ENCODE peak calls at places on chromosome 4, in four cellular contexts. One of them, this sample, is unnamed.

GRCh38 chr4:123602007-123602406 is 205.4 kb downstream of the SPRY1 start:
- DNase-seq in H7: no peak
- DNase-seq in mucosa of gallbladder: no peak
- DNase-seq in pancreas: no peak
- DNase-seq in this sample: no peak

GRCh38 chr4:156837625-156838345 is 133.8 kb downstream of the PDGFC start:
- DNase-seq in H7: no peak
- DNase-seq in pancreas: no peak
- DNase-seq in mucosa of gallbladder: no peak
- DNase-seq in this sample: no peak

GRCh38 chr4:118867311-118868067 is 21.2 kb upstream of the SYNPO2 start:
- DNase-seq in mucosa of gallbladder: no peak
- DNase-seq in pancreas: no peak
- DNase-seq in H7: no peak
- DNase-seq in this sample: no peak

GRCh38 chr4:40736910-40737309 is 12.8 kb upstream of the NSUN7 start:
- DNase-seq in H7: peak; percentile 19
- DNase-seq in pancreas: no peak
- DNase-seq in mucosa of gallbladder: no peak
- DNase-seq in this sample: no peak

GRCh38 chr4:48247142-48247877 is 22.3 kb downstream of the TEC start:
- DNase-seq in mucosa of gallbladder: no peak
- DNase-seq in H7: no peak
- DNase-seq in pancreas: no peak
- DNase-seq in this sample: no peak

GRCh38 chr4:74840931-74841330 is 46.6 kb upstream of the BTC start:
- DNase-seq in mucosa of gallbladder: no peak
- DNase-seq in pancreas: no peak
- DNase-seq in H7: no peak
- DNase-seq in this sample: no peak

GRCh38 chr4:154076921-154077320 is 288.0 kb upstream of the SFRP2 start:
- DNase-seq in H7: no peak
- DNase-seq in mucosa of gallbladder: no peak
- DNase-seq in pancreas: no peak
- DNase-seq in this sample: no peak

GRCh38 chr4:36316544-36317082 is 35.2 kb downstream of the DTHD1 start:
- DNase-seq in pancreas: no peak
- DNase-seq in mucosa of gallbladder: no peak
- DNase-seq in H7: no peak
- DNase-seq in this sample: no peak

GRCh38 chr4:128810871-128811570 is 1.5 kb downstream of the JADE1 start:
- DNase-seq in mucosa of gallbladder: peak; percentile 82
- DNase-seq in pancreas: peak; percentile 95
- DNase-seq in H7: peak; percentile 93
- DNase-seq in this sample: peak; percentile 85

GRCh38 chr4:138938371-138938699 is 77.2 kb upstream of the NOCT start:
- DNase-seq in mucosa of gallbladder: no peak
- DNase-seq in pancreas: no peak
- DNase-seq in H7: peak; percentile 43
- DNase-seq in this sample: no peak

GRCh38 chr4:177339794-177340374 is 30.2 kb downstream of the NEIL3 start:
- DNase-seq in mucosa of gallbladder: no peak
- DNase-seq in pancreas: no peak
- DNase-seq in H7: peak; percentile 18
- DNase-seq in this sample: no peak

GRCh38 chr4:28948501-28948900 is 1771.7 kb upstream of the PCDH7 start:
- DNase-seq in pancreas: no peak
- DNase-seq in mucosa of gallbladder: no peak
- DNase-seq in H7: no peak
- DNase-seq in this sample: no peak

GRCh38 chr4:88196523-88197185 is 38.2 kb upstream of the ABCG2 start:
- DNase-seq in mucosa of gallbladder: no peak
- DNase-seq in H7: no peak
- DNase-seq in pancreas: no peak
- DNase-seq in this sample: no peak

GRCh38 chr4:39319678-39320077 is 46.5 kb downstream of the RFC1 start:
- DNase-seq in H7: no peak
- DNase-seq in mucosa of gallbladder: no peak
- DNase-seq in pancreas: no peak
- DNase-seq in this sample: peak; percentile 11

GRCh38 chr4:63505714-63506460 is 903.4 kb downstream of the TECRL start:
- DNase-seq in H7: no peak
- DNase-seq in mucosa of gallbladder: no peak
- DNase-seq in pancreas: peak; percentile 6
- DNase-seq in this sample: no peak

GRCh38 chr4:1571986-1572385 is 112.1 kb downstream of the FAM53A start:
- DNase-seq in pancreas: peak; percentile 29
- DNase-seq in mucosa of gallbladder: no peak
- DNase-seq in H7: peak; percentile 85
- DNase-seq in this sample: no peak

GRCh38 chr4:53929311-53929710 is 135.1 kb downstream of the CHIC2 start:
- DNase-seq in mucosa of gallbladder: no peak
- DNase-seq in H7: no peak
- DNase-seq in pancreas: no peak
- DNase-seq in this sample: no peak

GRCh38 chr4:182916483-182917181 is 554 bp downstream of the DCTD start:
- DNase-seq in H7: no peak
- DNase-seq in pancreas: no peak
- DNase-seq in mucosa of gallbladder: peak; percentile 33
- DNase-seq in this sample: peak; percentile 32

GRCh38 chr4:181645489-181645888 is 597.7 kb upstream of the TENM3 start:
- DNase-seq in mucosa of gallbladder: no peak
- DNase-seq in pancreas: no peak
- DNase-seq in H7: no peak
- DNase-seq in this sample: no peak

GRCh38 chr4:38769441-38770210 is 13.2 kb downstream of the TLR10 start:
- DNase-seq in pancreas: no peak
- DNase-seq in H7: no peak
- DNase-seq in mucosa of gallbladder: no peak
- DNase-seq in this sample: no peak

GRCh38 chr4:72314869-72315268 is 254.2 kb downstream of the ADAMTS3 start:
- DNase-seq in pancreas: no peak
- DNase-seq in mucosa of gallbladder: peak; percentile 28
- DNase-seq in H7: no peak
- DNase-seq in this sample: no peak

GRCh38 chr4:149690726-149691125 is 124.9 kb downstream of the IQCM start:
- DNase-seq in H7: peak; percentile 19
- DNase-seq in pancreas: no peak
- DNase-seq in mucosa of gallbladder: no peak
- DNase-seq in this sample: no peak

GRCh38 chr4:72505314-72505744 is 63.7 kb downstream of the ADAMTS3 start:
- DNase-seq in pancreas: peak; percentile 15
- DNase-seq in H7: peak; percentile 9
- DNase-seq in mucosa of gallbladder: no peak
- DNase-seq in this sample: peak; percentile 2

GRCh38 chr4:141081921-141082381 is 51.3 kb downstream of the RNF150 start:
- DNase-seq in pancreas: no peak
- DNase-seq in mucosa of gallbladder: no peak
- DNase-seq in H7: no peak
- DNase-seq in this sample: no peak

GRCh38 chr4:125198916-125199315 is 115.8 kb upstream of the FAT4 start:
- DNase-seq in pancreas: no peak
- DNase-seq in mucosa of gallbladder: no peak
- DNase-seq in H7: no peak
- DNase-seq in this sample: no peak

GRCh38 chr4:130747842-130748241 is 1651.9 kb downstream of the C4orf33 start:
- DNase-seq in mucosa of gallbladder: no peak
- DNase-seq in pancreas: no peak
- DNase-seq in H7: peak; percentile 1
- DNase-seq in this sample: no peak

GRCh38 chr4:95548738-95549245 is at the start of gene UNC5C:
- DNase-seq in H7: peak; percentile 68
- DNase-seq in mucosa of gallbladder: peak; percentile 51
- DNase-seq in pancreas: peak; percentile 66
- DNase-seq in this sample: peak; percentile 7

GRCh38 chr4:166146806-166147540 is 273.9 kb downstream of the TLL1 start:
- DNase-seq in pancreas: no peak
- DNase-seq in H7: no peak
- DNase-seq in mucosa of gallbladder: no peak
- DNase-seq in this sample: no peak

GRCh38 chr4:151627491-151627890 is 133.3 kb downstream of the GATB start:
- DNase-seq in H7: no peak
- DNase-seq in mucosa of gallbladder: no peak
- DNase-seq in pancreas: no peak
- DNase-seq in this sample: no peak

GRCh38 chr4:54050214-54050904 is 14.0 kb downstream of the CHIC2 start:
- DNase-seq in H7: no peak
- DNase-seq in mucosa of gallbladder: no peak
- DNase-seq in pancreas: no peak
- DNase-seq in this sample: no peak

GRCh38 chr4:62706423-62706822 is 1506.3 kb downstream of the ADGRL3 start:
- DNase-seq in mucosa of gallbladder: no peak
- DNase-seq in H7: no peak
- DNase-seq in pancreas: no peak
- DNase-seq in this sample: no peak

GRCh38 chr4:58603951-58604350 is 1493.8 kb upstream of the IGFBP7 start:
- DNase-seq in pancreas: no peak
- DNase-seq in mucosa of gallbladder: no peak
- DNase-seq in H7: no peak
- DNase-seq in this sample: no peak

GRCh38 chr4:42637104-42637503 is 19.8 kb downstream of the ATP8A1 start:
- DNase-seq in H7: no peak
- DNase-seq in pancreas: no peak
- DNase-seq in mucosa of gallbladder: no peak
- DNase-seq in this sample: no peak

GRCh38 chr4:14726441-14727405 is 275.6 kb upstream of the CPEB2 start:
- DNase-seq in mucosa of gallbladder: peak; percentile 23
- DNase-seq in H7: no peak
- DNase-seq in pancreas: no peak
- DNase-seq in this sample: peak; percentile 54

GRCh38 chr4:154616731-154617130 is 4.3 kb upstream of the FGG start:
- DNase-seq in mucosa of gallbladder: no peak
- DNase-seq in pancreas: no peak
- DNase-seq in H7: no peak
- DNase-seq in this sample: no peak

GRCh38 chr4:75675004-75675531 is 1.9 kb upstream of the G3BP2 start:
- DNase-seq in H7: no peak
- DNase-seq in mucosa of gallbladder: no peak
- DNase-seq in pancreas: no peak
- DNase-seq in this sample: no peak

GRCh38 chr4:138267835-138268234 is 25.7 kb upstream of the SLC7A11 start:
- DNase-seq in mucosa of gallbladder: no peak
- DNase-seq in H7: no peak
- DNase-seq in pancreas: no peak
- DNase-seq in this sample: no peak

GRCh38 chr4:35723973-35724372 is 520.3 kb downstream of the ARAP2 start:
- DNase-seq in pancreas: no peak
- DNase-seq in H7: no peak
- DNase-seq in mucosa of gallbladder: no peak
- DNase-seq in this sample: no peak

GRCh38 chr4:95838192-95838591 is 1.7 kb upstream of the PDHA2 start:
- DNase-seq in H7: peak; percentile 17
- DNase-seq in mucosa of gallbladder: no peak
- DNase-seq in pancreas: no peak
- DNase-seq in this sample: no peak

This sample was measured in Calu3.